ENCODE peak calls at places on chromosomes 5 and 9, in five cellular contexts. H is heart left ventricle, Z is A549, T is esophagus squamous epithelium, V is ovary. X is an unnamed sample.
A peak's percentile ranks its signal among the peaks of the same experiment; 100 is the strongest.

GRCh38 chr9:3963266-3964019 is 336.4 kb downstream of the GLIS3 start:
- DNase-seq in Z (peak; percentile 44), H (peak; percentile 43), T (no peak), V (peak; percentile 52), X (peak; percentile 39)

GRCh38 chr5:58770131-58770530 is 187.3 kb downstream of the RAB3C start:
- DNase-seq in T (no peak), Z (no peak), V (no peak), H (no peak), X (no peak)

GRCh38 chr5:77774981-77775772 is 962 bp downstream of the TBCA start:
- DNase-seq in H (no peak), T (no peak), V (no peak), Z (peak; percentile 65), X (no peak)

GRCh38 chr9:16255217-16255616 is 615.3 kb downstream of the BNC2 start:
- DNase-seq in Z (no peak), V (no peak), H (no peak), T (no peak), X (no peak)

GRCh38 chr5:124647393-124647792 is 99.0 kb downstream of the ZNF608 start:
- DNase-seq in V (no peak), Z (no peak), T (no peak), H (no peak), X (no peak)

GRCh38 chr9:97966493-97966892 is 16.6 kb upstream of the ANP32B start:
- DNase-seq in V (no peak), Z (no peak), H (no peak), T (no peak), X (no peak)

GRCh38 chr9:135744333-135745070 is 42.5 kb downstream of the KCNT1 start:
- DNase-seq in H (no peak), T (no peak), Z (no peak), V (no peak), X (no peak)

GRCh38 chr5:179311091-179311470 is 34.2 kb downstream of the ADAMTS2 start:
- DNase-seq in Z (no peak), V (peak; percentile 31), H (peak; percentile 13), T (no peak), X (no peak)

GRCh38 chr9:4375424-4376195 is 75.7 kb upstream of the GLIS3 start:
- DNase-seq in T (no peak), H (no peak), Z (peak; percentile 59), V (no peak), X (no peak)

GRCh38 chr5:57824047-57824446 is 341.4 kb upstream of the ACTBL2 start:
- DNase-seq in H (no peak), T (no peak), Z (peak; percentile 31), V (no peak), X (no peak)

GRCh38 chr5:138712791-138713190 is 40.4 kb upstream of the CTNNA1 start:
- DNase-seq in Z (no peak), H (no peak), T (no peak), V (no peak), X (no peak)

GRCh38 chr5:88438006-88438405 is 169.4 kb upstream of the TMEM161B start:
- DNase-seq in Z (peak; percentile 13), T (no peak), V (no peak), H (no peak), X (no peak)

GRCh38 chr9:86410281-86410680 is 56.1 kb upstream of the TUT7 start:
- DNase-seq in Z (no peak), T (no peak), V (no peak), H (no peak), X (no peak)

GRCh38 chr9:13278023-13278367 is 1.5 kb downstream of the MPDZ start:
- DNase-seq in Z (no peak), H (no peak), V (no peak), T (no peak), X (no peak)

GRCh38 chr9:127667127-127667844 is 39.5 kb upstream of the CFAP157 start:
- DNase-seq in V (no peak), T (no peak), H (no peak), Z (no peak), X (no peak)

GRCh38 chr9:120214331-120214730 is 365.6 kb downstream of the CDK5RAP2 start:
- DNase-seq in T (no peak), V (no peak), Z (no peak), H (no peak), X (no peak)

GRCh38 chr5:73419414-73420390 is 28.9 kb downstream of the FOXD1 start:
- DNase-seq in T (no peak), H (no peak), V (no peak), Z (no peak), X (peak; percentile 72)

GRCh38 chr9:21491742-21492141 is 9.6 kb upstream of the IFNE start:
- DNase-seq in H (no peak), Z (no peak), T (no peak), V (no peak), X (no peak)

GRCh38 chr5:180494510-180495181 is 467 bp downstream of the CNOT6 start:
- DNase-seq in V (peak; percentile 61), H (peak; percentile 48), T (no peak), Z (peak; percentile 23), X (peak; percentile 26)

GRCh38 chr9:70486127-70486526 is 71.7 kb upstream of the KLF9 start:
- DNase-seq in Z (no peak), V (no peak), H (peak; percentile 58), T (no peak), X (no peak)
- TF ChIP-seq POLR2A in Z (no peak), V (no peak), H (no peak), T (no peak), X (no peak)

GRCh38 chr9:92650839-92651621 is 18.9 kb downstream of the IPPK start:
- DNase-seq in V (peak; percentile 83), T (no peak), Z (no peak), H (peak; percentile 74), X (no peak)
- H3K27ac ChIP-seq in V (peak overlapping the region; percentile 63), T (peak overlapping the region; percentile 61), Z (no peak overlapping the region), H (peak overlapping the region; percentile 50), X (no peak overlapping the region)

GRCh38 chr5:68499952-68500351 is 284.4 kb downstream of the PIK3R1 start:
- DNase-seq in V (no peak), Z (no peak), T (no peak), H (no peak), X (no peak)

GRCh38 chr5:68502531-68502930 is 287.0 kb downstream of the PIK3R1 start:
- DNase-seq in T (no peak), H (no peak), Z (no peak), V (no peak), X (no peak)

GRCh38 chr5:68505917-68506860 is 290.6 kb downstream of the PIK3R1 start:
- DNase-seq in Z (peak; percentile 56), T (no peak), V (no peak), H (no peak), X (no peak)

GRCh38 chr5:68504306-68504705 is 288.8 kb downstream of the PIK3R1 start:
- DNase-seq in H (no peak), V (no peak), Z (no peak), T (no peak), X (no peak)

GRCh38 chr5:68500828-68501227 is 285.3 kb downstream of the PIK3R1 start:
- DNase-seq in Z (no peak), V (no peak), T (no peak), H (no peak), X (no peak)
- TF ChIP-seq POLR2A in Z (no peak), V (no peak), T (no peak), H (no peak), X (no peak)

DNA sequence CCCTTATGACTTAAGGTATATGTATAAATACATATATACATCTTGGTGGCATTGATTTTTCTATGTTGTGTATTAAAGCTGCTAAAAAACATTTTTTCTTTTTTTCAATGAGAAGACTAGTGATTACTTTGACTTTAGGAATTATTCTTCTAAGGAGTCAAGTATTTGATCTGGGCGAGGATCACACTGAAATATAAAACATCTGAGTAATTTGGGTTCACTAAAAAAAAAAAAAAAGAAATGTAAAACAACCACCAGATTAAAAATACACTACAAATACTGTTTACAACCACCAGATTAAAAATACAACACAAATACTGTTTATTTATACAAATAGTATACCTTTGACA is 9.0 kb downstream of the UBAP1 start:
- DNase-seq in H (no peak), V (no peak), Z (no peak), T (no peak), X (no peak)
- H3K27ac ChIP-seq in H (no peak overlapping the region), V (no peak overlapping the region), Z (no peak overlapping the region), T (peak overlapping the region; percentile 91), X (peak overlapping the region; percentile 75)

GRCh38 chr5:2188137-2188536 is 305.4 kb upstream of the IRX4 start:
- DNase-seq in T (no peak), Z (no peak), H (no peak), V (no peak), X (no peak)
- TF ChIP-seq POLR2A in T (no peak), Z (no peak), H (no peak), V (no peak), X (no peak)

GRCh38 chr5:171965740-171966139 is 40.7 kb downstream of the FBXW11 start:
- DNase-seq in T (no peak), Z (no peak), V (no peak), H (no peak), X (no peak)
- H3K27ac ChIP-seq in T (no peak overlapping the region), Z (no peak overlapping the region), V (no peak overlapping the region), H (no peak overlapping the region), X (no peak overlapping the region)

GRCh38 chr5:159262859-159263568 is at the start of gene UBLCP1:
- DNase-seq in V (peak; percentile 84), H (peak; percentile 81), Z (peak; percentile 87), T (peak; percentile 42), X (peak; percentile 41)
- TF ChIP-seq POLR2A in V (peak; percentile 62), H (peak; percentile 50), Z (peak; percentile 61), T (no peak), X (peak; percentile 16)

GRCh38 chr9:129607026-129607397 is 13.9 kb downstream of the C9orf50 start:
- DNase-seq in T (no peak), Z (no peak), V (no peak), H (no peak), X (no peak)

GRCh38 chr9:129609486-129610192 is 11.3 kb downstream of the C9orf50 start:
- DNase-seq in T (no peak), Z (peak; percentile 85), V (peak; percentile 81), H (peak; percentile 65), X (no peak)

GRCh38 chr9:129610473-129611301 is 10.2 kb downstream of the C9orf50 start:
- DNase-seq in H (peak; percentile 82), V (peak; percentile 90), T (no peak), Z (peak; percentile 74), X (peak; percentile 60)

GRCh38 chr9:129610193-129610472 is 10.8 kb downstream of the C9orf50 start:
- DNase-seq in V (no peak), Z (no peak), T (no peak), H (no peak), X (no peak)

DNA sequence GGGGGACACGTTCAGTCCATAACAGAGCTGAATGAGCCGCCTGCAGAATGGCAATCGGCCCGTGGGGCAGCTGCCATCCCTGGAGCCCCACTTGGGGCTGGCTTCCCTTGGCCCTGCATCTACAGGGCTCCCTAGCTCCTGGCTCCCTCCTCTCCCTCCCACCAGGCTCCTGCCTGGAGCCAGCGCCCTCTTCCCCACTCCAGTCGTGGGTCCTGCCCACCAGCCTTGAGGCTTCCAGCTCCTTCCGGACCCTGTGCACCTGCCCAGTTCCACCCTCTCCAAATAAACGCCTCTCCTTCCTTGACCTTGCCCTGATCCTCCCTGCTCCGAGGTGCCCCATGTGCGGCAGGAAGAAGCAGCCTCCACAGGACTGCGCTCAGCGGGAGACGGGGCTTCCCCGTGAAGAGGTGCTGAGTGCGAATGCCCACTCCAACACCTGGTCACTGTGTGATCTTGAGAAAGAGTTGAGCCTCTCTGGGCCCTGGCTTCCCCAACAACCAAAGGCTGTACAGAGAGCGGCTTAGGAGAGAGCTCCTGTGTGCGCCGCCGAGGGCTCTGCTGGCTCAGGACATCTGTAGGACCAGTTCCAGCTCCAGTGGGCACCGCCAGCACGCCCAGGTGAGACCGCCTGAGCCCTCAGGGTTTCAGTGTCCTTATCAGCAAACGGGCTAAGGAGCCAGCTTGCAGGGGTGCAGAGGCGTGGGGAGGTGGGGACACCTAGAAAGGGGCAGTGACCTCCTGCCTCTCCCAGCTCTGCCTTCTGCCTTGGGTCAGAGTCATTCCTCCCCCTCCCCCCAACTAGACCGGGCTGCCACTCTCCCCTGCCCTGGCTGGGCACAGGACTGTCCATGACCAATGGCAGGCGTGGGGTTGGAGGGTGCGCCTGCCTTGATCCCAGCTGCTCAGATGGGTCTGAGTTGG is 12.1 kb downstream of the C9orf50 start:
- DNase-seq in T (no peak), H (no peak), V (no peak), Z (peak; percentile 66), X (no peak)
- H3K27ac ChIP-seq in T (peak overlapping the region; percentile 94), H (peak overlapping the region; percentile 93), V (peak overlapping the region; percentile 89), Z (peak overlapping the region; percentile 100), X (peak overlapping the region; percentile 87)